ENCODE peak calls at places on chromosomes 11 and 22, in six cellular contexts. One of them, this sample, is unnamed. For H3K9me3 and H3K4me1, the result is how much of the 10 kb centered on the place peaks cover.

GRCh38 chr11:129457321-129457720 is 81.7 kb downstream of the BARX2 start:
- DNase-seq in Peyer's patch: no peak
- DNase-seq in CD8-positive, alpha-beta T cell: no peak
- DNase-seq in effector memory CD4-positive, alpha-beta T cell: no peak
- DNase-seq in breast epithelium: no peak
- DNase-seq in body of pancreas: no peak
- DNase-seq in this sample: no peak

GRCh38 chr22:39707816-39708215 is 137.3 kb downstream of the CACNA1I start:
- DNase-seq in Peyer's patch: no peak
- DNase-seq in CD8-positive, alpha-beta T cell: no peak
- DNase-seq in effector memory CD4-positive, alpha-beta T cell: no peak
- DNase-seq in breast epithelium: no peak
- DNase-seq in body of pancreas: no peak
- DNase-seq in this sample: no peak

GRCh38 chr22:27687984-27688545 is 113.5 kb downstream of the MN1 start:
- DNase-seq in Peyer's patch: no peak
- DNase-seq in CD8-positive, alpha-beta T cell: no peak
- DNase-seq in effector memory CD4-positive, alpha-beta T cell: no peak
- DNase-seq in breast epithelium: no peak
- DNase-seq in body of pancreas: no peak
- DNase-seq in this sample: no peak

GRCh38 chr11:3956748-3957147 is 101.3 kb downstream of the STIM1 start:
- DNase-seq in Peyer's patch: no peak
- DNase-seq in CD8-positive, alpha-beta T cell: no peak
- DNase-seq in effector memory CD4-positive, alpha-beta T cell: no peak
- DNase-seq in breast epithelium: no peak
- DNase-seq in body of pancreas: no peak
- DNase-seq in this sample: no peak

GRCh38 chr22:39543095-39543494 is 10.5 kb upstream of the RPS19BP1 start:
- DNase-seq in Peyer's patch: peak
- DNase-seq in CD8-positive, alpha-beta T cell: no peak
- DNase-seq in effector memory CD4-positive, alpha-beta T cell: no peak
- DNase-seq in breast epithelium: no peak
- DNase-seq in body of pancreas: no peak
- DNase-seq in this sample: no peak

GRCh38 chr11:112724194-112724790 is 236.9 kb upstream of the NCAM1 start:
- DNase-seq in Peyer's patch: no peak
- DNase-seq in CD8-positive, alpha-beta T cell: no peak
- DNase-seq in effector memory CD4-positive, alpha-beta T cell: no peak
- DNase-seq in breast epithelium: no peak
- DNase-seq in body of pancreas: no peak
- DNase-seq in this sample: no peak

GRCh38 chr22:40411506-40411861 is 41.1 kb downstream of the SGSM3 start:
- DNase-seq in Peyer's patch: no peak
- DNase-seq in CD8-positive, alpha-beta T cell: no peak
- DNase-seq in effector memory CD4-positive, alpha-beta T cell: no peak
- DNase-seq in breast epithelium: no peak
- DNase-seq in body of pancreas: no peak
- DNase-seq in this sample: no peak

GRCh38 chr11:55714982-55715888 is 53.2 kb downstream of the OR4C6 start:
- DNase-seq in Peyer's patch: no peak
- DNase-seq in CD8-positive, alpha-beta T cell: no peak
- DNase-seq in effector memory CD4-positive, alpha-beta T cell: no peak
- DNase-seq in breast epithelium: no peak
- DNase-seq in body of pancreas: no peak
- DNase-seq in this sample: no peak

GRCh38 chr11:63939351-63939920 is 634 bp downstream of the NAA40 start:
- DNase-seq in Peyer's patch: no peak
- DNase-seq in CD8-positive, alpha-beta T cell: no peak
- DNase-seq in effector memory CD4-positive, alpha-beta T cell: no peak
- DNase-seq in breast epithelium: no peak
- DNase-seq in body of pancreas: peak
- DNase-seq in this sample: no peak

GRCh38 chr22:39983346-39983745 is 11.4 kb upstream of the FAM83F start:
- DNase-seq in Peyer's patch: no peak
- DNase-seq in CD8-positive, alpha-beta T cell: no peak
- DNase-seq in effector memory CD4-positive, alpha-beta T cell: no peak
- DNase-seq in breast epithelium: no peak
- DNase-seq in body of pancreas: no peak
- DNase-seq in this sample: no peak

GRCh38 chr11:93984205-93984586 is 37.0 kb upstream of the HEPHL1 start:
- DNase-seq in Peyer's patch: no peak
- DNase-seq in CD8-positive, alpha-beta T cell: no peak
- DNase-seq in effector memory CD4-positive, alpha-beta T cell: no peak
- DNase-seq in breast epithelium: no peak
- DNase-seq in body of pancreas: no peak
- DNase-seq in this sample: no peak

GRCh38 chr22:36701941-36702640 is 1.5 kb downstream of the CACNG2 start:
- DNase-seq in Peyer's patch: no peak
- DNase-seq in CD8-positive, alpha-beta T cell: no peak
- DNase-seq in effector memory CD4-positive, alpha-beta T cell: no peak
- DNase-seq in breast epithelium: no peak
- DNase-seq in body of pancreas: no peak
- DNase-seq in this sample: no peak

GRCh38 chr11:63998558-63999348 is 12.5 kb downstream of the OTUB1 start:
- DNase-seq in Peyer's patch: no peak
- DNase-seq in CD8-positive, alpha-beta T cell: no peak
- DNase-seq in effector memory CD4-positive, alpha-beta T cell: no peak
- DNase-seq in breast epithelium: no peak
- DNase-seq in body of pancreas: no peak
- DNase-seq in this sample: no peak

GRCh38 chr22:44172370-44173108 is 8.2 kb upstream of the PARVG start:
- DNase-seq in Peyer's patch: peak
- DNase-seq in CD8-positive, alpha-beta T cell: no peak
- DNase-seq in effector memory CD4-positive, alpha-beta T cell: no peak
- DNase-seq in breast epithelium: peak
- DNase-seq in body of pancreas: peak
- DNase-seq in this sample: peak

GRCh38 chr22:43411981-43412807 is at the start of gene MPPED1:
- DNase-seq in Peyer's patch: no peak
- DNase-seq in CD8-positive, alpha-beta T cell: no peak
- DNase-seq in effector memory CD4-positive, alpha-beta T cell: no peak
- DNase-seq in breast epithelium: no peak
- DNase-seq in body of pancreas: no peak
- DNase-seq in this sample: no peak

GRCh38 chr11:87422566-87422965 is 384.8 kb downstream of the TMEM135 start:
- DNase-seq in Peyer's patch: no peak
- DNase-seq in CD8-positive, alpha-beta T cell: no peak
- DNase-seq in effector memory CD4-positive, alpha-beta T cell: no peak
- DNase-seq in breast epithelium: no peak
- DNase-seq in body of pancreas: no peak
- DNase-seq in this sample: no peak

GRCh38 chr11:130171534-130171933 is 12.0 kb downstream of the ST14 start:
- DNase-seq in Peyer's patch: no peak
- DNase-seq in CD8-positive, alpha-beta T cell: no peak
- DNase-seq in effector memory CD4-positive, alpha-beta T cell: no peak
- DNase-seq in breast epithelium: no peak
- DNase-seq in body of pancreas: no peak
- DNase-seq in this sample: no peak

GRCh38 chr11:124167852-124168251 is 15.3 kb upstream of the OR10D3 start:
- DNase-seq in Peyer's patch: no peak
- DNase-seq in CD8-positive, alpha-beta T cell: no peak
- DNase-seq in effector memory CD4-positive, alpha-beta T cell: no peak
- DNase-seq in breast epithelium: no peak
- DNase-seq in body of pancreas: peak
- DNase-seq in this sample: no peak

GRCh38 chr22:20422965-20423635 is 14.5 kb downstream of the SCARF2 start:
- DNase-seq in Peyer's patch: no peak
- DNase-seq in CD8-positive, alpha-beta T cell: no peak
- DNase-seq in effector memory CD4-positive, alpha-beta T cell: no peak
- DNase-seq in breast epithelium: no peak
- DNase-seq in body of pancreas: peak
- DNase-seq in this sample: no peak

GRCh38 chr11:12439615-12440014 is 62.2 kb downstream of the PARVA start:
- DNase-seq in Peyer's patch: no peak
- DNase-seq in CD8-positive, alpha-beta T cell: no peak
- DNase-seq in effector memory CD4-positive, alpha-beta T cell: no peak
- DNase-seq in breast epithelium: no peak
- DNase-seq in body of pancreas: no peak
- DNase-seq in this sample: no peak

DNA sequence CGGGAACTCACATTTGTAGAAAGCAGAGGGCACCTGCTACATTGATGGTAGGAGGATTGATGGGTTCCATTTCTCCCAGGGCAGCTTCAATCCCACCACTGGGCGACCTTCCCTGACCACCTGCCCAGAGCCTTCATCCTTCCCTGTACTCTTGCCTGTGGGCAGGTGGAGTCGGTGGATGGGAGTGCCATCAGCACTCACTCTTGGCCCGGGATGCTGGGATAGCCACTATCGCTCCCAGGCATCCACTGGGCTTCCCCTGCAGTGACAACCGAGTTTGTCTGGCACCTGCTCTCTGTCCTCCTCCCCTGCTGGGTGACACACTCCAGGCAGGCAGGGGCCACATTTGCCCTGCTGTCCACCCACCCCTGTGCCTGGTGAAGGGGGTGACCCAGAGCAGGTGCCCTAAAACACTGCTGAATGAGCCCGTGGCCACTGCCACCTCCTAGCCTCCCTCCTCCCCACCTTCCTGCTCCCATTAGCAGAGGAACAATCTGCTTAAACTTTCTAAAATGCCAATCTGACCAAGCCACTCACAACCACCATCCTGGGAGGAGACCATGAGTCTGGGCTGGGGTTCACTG is 604.7 kb downstream of the TBC1D22A start:
- DNase-seq in Peyer's patch: peak
- DNase-seq in CD8-positive, alpha-beta T cell: no peak
- DNase-seq in effector memory CD4-positive, alpha-beta T cell: no peak
- DNase-seq in breast epithelium: no peak
- DNase-seq in body of pancreas: no peak
- DNase-seq in this sample: no peak
- H3K9me3 ChIP-seq in Peyer's patch: under half
- H3K9me3 ChIP-seq in CD8-positive, alpha-beta T cell: under half
- H3K9me3 ChIP-seq in effector memory CD4-positive, alpha-beta T cell: under half
- H3K9me3 ChIP-seq in breast epithelium: under half
- H3K9me3 ChIP-seq in body of pancreas: under half
- H3K9me3 ChIP-seq in this sample: under half

DNA sequence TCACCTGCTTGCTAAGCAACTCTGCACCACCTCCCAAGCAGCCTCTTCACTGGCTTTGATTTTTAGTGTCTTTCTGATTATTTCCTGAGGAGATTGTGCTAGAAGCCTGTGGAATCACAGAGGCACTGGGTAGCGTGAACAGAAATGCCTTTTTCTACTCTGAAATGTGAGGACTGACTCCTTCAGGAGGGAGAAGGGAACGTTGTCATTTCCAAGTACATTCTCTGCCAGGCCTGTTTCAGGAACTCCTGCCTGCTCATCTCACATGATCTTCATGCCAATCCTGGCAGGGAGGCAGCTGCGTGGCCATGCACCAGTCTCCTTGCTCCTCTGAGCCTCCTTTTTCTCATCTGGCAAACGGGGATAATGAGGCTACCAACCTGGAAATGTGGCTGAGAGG is 49.8 kb upstream of the PRDM11 start:
- DNase-seq in Peyer's patch: no peak
- DNase-seq in CD8-positive, alpha-beta T cell: no peak
- DNase-seq in effector memory CD4-positive, alpha-beta T cell: no peak
- DNase-seq in breast epithelium: peak
- DNase-seq in body of pancreas: no peak
- DNase-seq in this sample: peak
- H3K4me3 ChIP-seq in Peyer's patch: no peak
- H3K4me3 ChIP-seq in CD8-positive, alpha-beta T cell: no peak
- H3K4me3 ChIP-seq in effector memory CD4-positive, alpha-beta T cell: no peak
- H3K4me3 ChIP-seq in breast epithelium: no peak
- H3K4me3 ChIP-seq in body of pancreas: no peak
- H3K4me3 ChIP-seq in this sample: no peak

GRCh38 chr11:46693597-46694012 is 6.8 kb downstream of the ARHGAP1 start:
- DNase-seq in Peyer's patch: no peak
- DNase-seq in CD8-positive, alpha-beta T cell: no peak
- DNase-seq in effector memory CD4-positive, alpha-beta T cell: no peak
- DNase-seq in breast epithelium: no peak
- DNase-seq in body of pancreas: no peak
- DNase-seq in this sample: no peak
- H3K4me1 ChIP-seq in Peyer's patch: under half
- H3K4me1 ChIP-seq in CD8-positive, alpha-beta T cell: under half
- H3K4me1 ChIP-seq in effector memory CD4-positive, alpha-beta T cell: under half
- H3K4me1 ChIP-seq in breast epithelium: under half
- H3K4me1 ChIP-seq in body of pancreas: under half
- H3K4me1 ChIP-seq in this sample: half or more

GRCh38 chr22:48335442-48336139 is 1492.1 kb downstream of the BRD1 start:
- DNase-seq in Peyer's patch: peak
- DNase-seq in CD8-positive, alpha-beta T cell: no peak
- DNase-seq in effector memory CD4-positive, alpha-beta T cell: no peak
- DNase-seq in breast epithelium: no peak
- DNase-seq in body of pancreas: no peak
- DNase-seq in this sample: no peak

GRCh38 chr22:48334971-48335370 is 1492.7 kb downstream of the BRD1 start:
- DNase-seq in Peyer's patch: peak
- DNase-seq in CD8-positive, alpha-beta T cell: no peak
- DNase-seq in effector memory CD4-positive, alpha-beta T cell: no peak
- DNase-seq in breast epithelium: no peak
- DNase-seq in body of pancreas: no peak
- DNase-seq in this sample: no peak

GRCh38 chr22:48333323-48333763 is 1494.3 kb downstream of the BRD1 start:
- DNase-seq in Peyer's patch: peak
- DNase-seq in CD8-positive, alpha-beta T cell: no peak
- DNase-seq in effector memory CD4-positive, alpha-beta T cell: no peak
- DNase-seq in breast epithelium: no peak
- DNase-seq in body of pancreas: no peak
- DNase-seq in this sample: no peak

GRCh38 chr22:48332438-48333322 is 1495.0 kb downstream of the BRD1 start:
- DNase-seq in Peyer's patch: peak
- DNase-seq in CD8-positive, alpha-beta T cell: no peak
- DNase-seq in effector memory CD4-positive, alpha-beta T cell: no peak
- DNase-seq in breast epithelium: no peak
- DNase-seq in body of pancreas: no peak
- DNase-seq in this sample: no peak

DNA sequence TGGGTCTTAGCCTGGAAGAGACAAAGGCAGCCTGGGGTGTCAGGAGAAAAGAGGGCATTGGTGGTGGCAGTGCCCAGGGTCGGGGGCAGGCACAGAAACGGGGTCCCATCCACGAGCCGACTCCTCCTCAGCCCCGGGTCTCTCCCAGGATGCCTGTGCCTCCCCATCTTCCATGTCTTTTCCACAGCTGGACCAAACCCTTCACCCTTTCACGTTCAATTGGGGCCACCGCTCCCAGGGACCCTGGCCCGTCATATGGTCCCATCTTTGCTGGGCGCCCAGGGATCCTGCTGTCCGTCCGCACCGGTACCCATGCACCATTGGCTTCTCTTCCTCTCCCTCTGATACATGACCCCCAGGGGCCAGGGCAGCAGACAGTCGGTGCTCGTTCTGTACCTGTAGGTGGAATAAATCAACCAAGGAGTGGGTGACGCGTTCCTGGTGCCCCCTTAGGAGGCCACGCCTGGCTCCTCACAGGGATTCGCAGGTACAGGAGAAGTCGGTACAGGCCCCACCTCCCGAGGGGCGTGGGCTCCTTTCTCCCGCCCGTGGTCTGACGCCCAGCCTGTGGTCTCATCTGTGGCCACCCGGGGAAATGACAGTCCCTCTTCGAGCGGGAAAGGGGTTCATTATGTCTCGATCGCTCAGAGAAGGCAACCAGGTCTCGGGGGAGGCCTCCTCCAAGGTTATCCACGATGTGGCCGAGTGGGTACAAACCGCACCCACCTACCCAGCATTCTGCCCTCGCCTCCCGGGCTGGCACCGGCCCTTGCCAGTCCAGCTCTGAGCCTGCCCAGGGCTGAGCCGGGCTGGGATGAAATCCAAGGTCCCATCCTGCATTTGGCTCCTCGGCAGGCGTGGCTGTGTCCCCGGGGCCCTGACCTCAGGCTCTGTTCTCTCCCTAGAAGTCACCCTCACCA is 1493.6 kb downstream of the BRD1 start:
- DNase-seq in Peyer's patch: peak
- DNase-seq in CD8-positive, alpha-beta T cell: no peak
- DNase-seq in effector memory CD4-positive, alpha-beta T cell: no peak
- DNase-seq in breast epithelium: no peak
- DNase-seq in body of pancreas: no peak
- DNase-seq in this sample: no peak
- H3K9me3 ChIP-seq in Peyer's patch: under half
- H3K9me3 ChIP-seq in CD8-positive, alpha-beta T cell: under half
- H3K9me3 ChIP-seq in effector memory CD4-positive, alpha-beta T cell: under half
- H3K9me3 ChIP-seq in breast epithelium: under half
- H3K9me3 ChIP-seq in body of pancreas: under half
- H3K9me3 ChIP-seq in this sample: under half

This sample was measured in ascending aorta.